ENCODE peak calls at places on chromosomes 3 and 15, in six cellular contexts. One of them, this sample, is unnamed.

GRCh38 chr3:172256101-172256687 is 192.1 kb downstream of the GHSR start:
- DNase-seq in BE2C: no peak
- DNase-seq in activated B cell treated with CpG ODN at 0.5 μM for 24 hours: no peak
- DNase-seq in AG04450: no peak
- DNase-seq in esophagus squamous epithelium: no peak
- DNase-seq in GM12865: no peak
- DNase-seq in this sample: no peak

GRCh38 chr3:131526801-131527347 is 24.1 kb upstream of the MRPL3 start:
- DNase-seq in GM12865: peak
- DNase-seq in AG04450: no peak
- DNase-seq in esophagus squamous epithelium: no peak
- DNase-seq in BE2C: peak
- DNase-seq in activated B cell treated with CpG ODN at 0.5 μM for 24 hours: no peak
- DNase-seq in this sample: peak

GRCh38 chr3:15305366-15305844 is 27.0 kb downstream of the SH3BP5 start:
- DNase-seq in BE2C: peak
- DNase-seq in AG04450: no peak
- DNase-seq in GM12865: no peak
- DNase-seq in activated B cell treated with CpG ODN at 0.5 μM for 24 hours: no peak
- DNase-seq in esophagus squamous epithelium: no peak
- DNase-seq in this sample: no peak

GRCh38 chr3:52685285-52685704 is 418 bp downstream of the PBRM1 start:
- DNase-seq in AG04450: no peak
- DNase-seq in GM12865: peak
- DNase-seq in activated B cell treated with CpG ODN at 0.5 μM for 24 hours: peak
- DNase-seq in BE2C: peak
- DNase-seq in esophagus squamous epithelium: no peak
- DNase-seq in this sample: peak

GRCh38 chr3:50316657-50317242 is 5.8 kb downstream of the HYAL2 start:
- DNase-seq in AG04450: no peak
- DNase-seq in BE2C: no peak
- DNase-seq in activated B cell treated with CpG ODN at 0.5 μM for 24 hours: no peak
- DNase-seq in GM12865: peak
- DNase-seq in esophagus squamous epithelium: no peak
- DNase-seq in this sample: no peak

GRCh38 chr15:42955518-42955917 is 34.9 kb upstream of the TTBK2 start:
- DNase-seq in GM12865: no peak
- DNase-seq in BE2C: no peak
- DNase-seq in esophagus squamous epithelium: no peak
- DNase-seq in AG04450: peak
- DNase-seq in activated B cell treated with CpG ODN at 0.5 μM for 24 hours: no peak
- DNase-seq in this sample: no peak

GRCh38 chr15:65816441-65816840 is 24.3 kb upstream of the DENND4A start:
- DNase-seq in AG04450: no peak
- DNase-seq in BE2C: no peak
- DNase-seq in esophagus squamous epithelium: no peak
- DNase-seq in activated B cell treated with CpG ODN at 0.5 μM for 24 hours: no peak
- DNase-seq in GM12865: no peak
- DNase-seq in this sample: no peak

GRCh38 chr3:24294150-24294549 is 200.5 kb downstream of the THRB start:
- DNase-seq in BE2C: no peak
- DNase-seq in esophagus squamous epithelium: no peak
- DNase-seq in activated B cell treated with CpG ODN at 0.5 μM for 24 hours: no peak
- DNase-seq in AG04450: no peak
- DNase-seq in GM12865: no peak
- DNase-seq in this sample: no peak

GRCh38 chr15:26352909-26353308 is 420.0 kb downstream of the GABRB3 start:
- DNase-seq in BE2C: no peak
- DNase-seq in esophagus squamous epithelium: no peak
- DNase-seq in activated B cell treated with CpG ODN at 0.5 μM for 24 hours: no peak
- DNase-seq in AG04450: no peak
- DNase-seq in GM12865: no peak
- DNase-seq in this sample: no peak

GRCh38 chr3:105606052-105606451 is 239.3 kb downstream of the ALCAM start:
- DNase-seq in activated B cell treated with CpG ODN at 0.5 μM for 24 hours: no peak
- DNase-seq in AG04450: peak
- DNase-seq in esophagus squamous epithelium: no peak
- DNase-seq in GM12865: no peak
- DNase-seq in BE2C: no peak
- DNase-seq in this sample: no peak

GRCh38 chr3:49020335-49021212 is 1.3 kb upstream of the NDUFAF3 start:
- DNase-seq in esophagus squamous epithelium: no peak
- DNase-seq in BE2C: no peak
- DNase-seq in activated B cell treated with CpG ODN at 0.5 μM for 24 hours: no peak
- DNase-seq in GM12865: peak
- DNase-seq in AG04450: no peak
- DNase-seq in this sample: no peak

GRCh38 chr3:32951410-32951811 is at the start of gene CCR4:
- DNase-seq in GM12865: peak
- DNase-seq in BE2C: no peak
- DNase-seq in AG04450: no peak
- DNase-seq in esophagus squamous epithelium: no peak
- DNase-seq in activated B cell treated with CpG ODN at 0.5 μM for 24 hours: no peak
- DNase-seq in this sample: no peak

GRCh38 chr3:103517013-103517412 is 1082.2 kb downstream of the ZPLD1 start:
- DNase-seq in BE2C: no peak
- DNase-seq in GM12865: no peak
- DNase-seq in activated B cell treated with CpG ODN at 0.5 μM for 24 hours: no peak
- DNase-seq in esophagus squamous epithelium: no peak
- DNase-seq in AG04450: no peak
- DNase-seq in this sample: no peak

GRCh38 chr3:73558399-73559075 is 66.2 kb downstream of the PDZRN3 start:
- DNase-seq in activated B cell treated with CpG ODN at 0.5 μM for 24 hours: no peak
- DNase-seq in BE2C: peak
- DNase-seq in AG04450: no peak
- DNase-seq in esophagus squamous epithelium: no peak
- DNase-seq in GM12865: no peak
- DNase-seq in this sample: no peak

GRCh38 chr3:122458992-122459391 is 43.1 kb upstream of the WDR5B start:
- DNase-seq in AG04450: peak
- DNase-seq in BE2C: no peak
- DNase-seq in GM12865: peak
- DNase-seq in activated B cell treated with CpG ODN at 0.5 μM for 24 hours: no peak
- DNase-seq in esophagus squamous epithelium: no peak
- DNase-seq in this sample: no peak
- TF ChIP-seq CTCF in AG04450: peak
- TF ChIP-seq CTCF in BE2C: peak
- TF ChIP-seq CTCF in GM12865: peak
- TF ChIP-seq CTCF in activated B cell treated with CpG ODN at 0.5 μM for 24 hours: no peak
- TF ChIP-seq CTCF in esophagus squamous epithelium: no peak
- TF ChIP-seq CTCF in this sample: peak

GRCh38 chr3:56799251-56799882 is 2.4 kb downstream of the ARHGEF3 start:
- DNase-seq in BE2C: no peak
- DNase-seq in AG04450: no peak
- DNase-seq in GM12865: peak
- DNase-seq in activated B cell treated with CpG ODN at 0.5 μM for 24 hours: no peak
- DNase-seq in esophagus squamous epithelium: no peak
- DNase-seq in this sample: no peak
- TF ChIP-seq CTCF in BE2C: peak
- TF ChIP-seq CTCF in AG04450: peak
- TF ChIP-seq CTCF in GM12865: peak
- TF ChIP-seq CTCF in activated B cell treated with CpG ODN at 0.5 μM for 24 hours: peak
- TF ChIP-seq CTCF in esophagus squamous epithelium: peak
- TF ChIP-seq CTCF in this sample: peak

GRCh38 chr15:51283026-51283425 is 55.4 kb downstream of the CYP19A1 start:
- DNase-seq in activated B cell treated with CpG ODN at 0.5 μM for 24 hours: no peak
- DNase-seq in AG04450: no peak
- DNase-seq in esophagus squamous epithelium: no peak
- DNase-seq in GM12865: peak
- DNase-seq in BE2C: no peak
- DNase-seq in this sample: no peak
- TF ChIP-seq CTCF in activated B cell treated with CpG ODN at 0.5 μM for 24 hours: no peak
- TF ChIP-seq CTCF in AG04450: no peak
- TF ChIP-seq CTCF in esophagus squamous epithelium: no peak
- TF ChIP-seq CTCF in GM12865: peak
- TF ChIP-seq CTCF in BE2C: no peak
- TF ChIP-seq CTCF in this sample: no peak

GRCh38 chr15:101016581-101016980 is 97.4 kb downstream of the LRRK1 start:
- DNase-seq in AG04450: no peak
- DNase-seq in GM12865: no peak
- DNase-seq in activated B cell treated with CpG ODN at 0.5 μM for 24 hours: no peak
- DNase-seq in esophagus squamous epithelium: no peak
- DNase-seq in BE2C: no peak
- DNase-seq in this sample: no peak

GRCh38 chr15:101014921-101015841 is 96.0 kb downstream of the LRRK1 start:
- DNase-seq in esophagus squamous epithelium: no peak
- DNase-seq in AG04450: no peak
- DNase-seq in GM12865: peak
- DNase-seq in BE2C: peak
- DNase-seq in activated B cell treated with CpG ODN at 0.5 μM for 24 hours: peak
- DNase-seq in this sample: peak

GRCh38 chr15:101019351-101019750 is 100.2 kb downstream of the LRRK1 start:
- DNase-seq in AG04450: no peak
- DNase-seq in BE2C: no peak
- DNase-seq in GM12865: no peak
- DNase-seq in activated B cell treated with CpG ODN at 0.5 μM for 24 hours: no peak
- DNase-seq in esophagus squamous epithelium: no peak
- DNase-seq in this sample: peak

GRCh38 chr15:101017935-101018849 is 99.0 kb downstream of the LRRK1 start:
- DNase-seq in AG04450: no peak
- DNase-seq in GM12865: no peak
- DNase-seq in BE2C: no peak
- DNase-seq in esophagus squamous epithelium: no peak
- DNase-seq in activated B cell treated with CpG ODN at 0.5 μM for 24 hours: no peak
- DNase-seq in this sample: peak

DNA sequence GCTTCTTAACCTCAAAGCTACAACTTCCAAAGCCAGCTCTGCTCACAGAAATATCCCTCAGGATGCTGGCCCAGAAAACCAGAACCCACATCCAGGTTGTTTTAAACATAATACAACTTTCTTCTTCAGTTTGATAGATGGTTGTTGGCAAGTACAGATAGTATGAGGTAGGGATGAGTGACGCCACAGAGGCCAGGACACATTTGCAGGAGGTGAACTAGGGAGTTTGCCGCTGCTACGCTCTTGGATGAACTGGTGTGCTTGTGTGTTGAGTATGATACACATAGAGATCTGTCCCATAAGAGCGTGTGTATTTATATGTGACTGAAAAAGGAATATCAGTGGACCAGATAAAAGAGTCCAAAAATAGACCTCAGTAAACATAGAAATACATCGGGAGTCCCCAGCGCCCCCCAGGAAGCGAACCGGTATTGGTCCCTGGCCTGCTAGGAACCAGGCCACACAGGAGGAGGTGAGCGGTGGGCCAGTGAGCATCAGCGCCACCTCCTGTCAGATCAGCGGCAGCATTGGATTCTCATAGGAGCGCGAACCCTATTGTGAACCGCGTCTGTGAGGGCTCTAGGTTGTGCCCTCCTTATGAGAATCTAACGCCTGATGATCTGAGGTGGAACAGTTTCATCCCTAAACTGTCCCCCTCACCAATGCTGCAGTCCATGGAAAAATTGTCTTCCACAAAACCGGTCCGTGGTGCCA is 98.0 kb downstream of the LRRK1 start:
- DNase-seq in activated B cell treated with CpG ODN at 0.5 μM for 24 hours: no peak
- DNase-seq in BE2C: peak
- DNase-seq in AG04450: no peak
- DNase-seq in esophagus squamous epithelium: no peak
- DNase-seq in GM12865: no peak
- DNase-seq in this sample: peak
- TF ChIP-seq CTCF in activated B cell treated with CpG ODN at 0.5 μM for 24 hours: no peak
- TF ChIP-seq CTCF in BE2C: peak
- TF ChIP-seq CTCF in AG04450: no peak
- TF ChIP-seq CTCF in esophagus squamous epithelium: no peak
- TF ChIP-seq CTCF in GM12865: no peak
- TF ChIP-seq CTCF in this sample: peak

GRCh38 chr3:147387550-147388394 is 18.6 kb downstream of the ZIC4 start:
- DNase-seq in esophagus squamous epithelium: no peak
- DNase-seq in BE2C: no peak
- DNase-seq in activated B cell treated with CpG ODN at 0.5 μM for 24 hours: no peak
- DNase-seq in AG04450: no peak
- DNase-seq in GM12865: no peak
- DNase-seq in this sample: no peak

GRCh38 chr3:147383617-147384016 is 22.7 kb downstream of the ZIC4 start:
- DNase-seq in AG04450: no peak
- DNase-seq in GM12865: peak
- DNase-seq in BE2C: no peak
- DNase-seq in esophagus squamous epithelium: no peak
- DNase-seq in activated B cell treated with CpG ODN at 0.5 μM for 24 hours: no peak
- DNase-seq in this sample: no peak

GRCh38 chr3:147385059-147386012 is 21.0 kb downstream of the ZIC4 start:
- DNase-seq in BE2C: no peak
- DNase-seq in AG04450: no peak
- DNase-seq in GM12865: no peak
- DNase-seq in esophagus squamous epithelium: no peak
- DNase-seq in activated B cell treated with CpG ODN at 0.5 μM for 24 hours: no peak
- DNase-seq in this sample: no peak

GRCh38 chr3:147381610-147382009 is 24.7 kb downstream of the ZIC4 start:
- DNase-seq in BE2C: no peak
- DNase-seq in AG04450: no peak
- DNase-seq in esophagus squamous epithelium: no peak
- DNase-seq in GM12865: no peak
- DNase-seq in activated B cell treated with CpG ODN at 0.5 μM for 24 hours: no peak
- DNase-seq in this sample: no peak

GRCh38 chr3:147384210-147385058 is 21.9 kb downstream of the ZIC4 start:
- DNase-seq in GM12865: no peak
- DNase-seq in esophagus squamous epithelium: no peak
- DNase-seq in AG04450: no peak
- DNase-seq in activated B cell treated with CpG ODN at 0.5 μM for 24 hours: no peak
- DNase-seq in BE2C: peak
- DNase-seq in this sample: no peak
- TF ChIP-seq CTCF in GM12865: peak
- TF ChIP-seq CTCF in esophagus squamous epithelium: no peak
- TF ChIP-seq CTCF in AG04450: no peak
- TF ChIP-seq CTCF in activated B cell treated with CpG ODN at 0.5 μM for 24 hours: no peak
- TF ChIP-seq CTCF in BE2C: peak
- TF ChIP-seq CTCF in this sample: peak

GRCh38 chr3:81433675-81434074 is 327.8 kb downstream of the GBE1 start:
- DNase-seq in AG04450: no peak
- DNase-seq in GM12865: no peak
- DNase-seq in BE2C: no peak
- DNase-seq in activated B cell treated with CpG ODN at 0.5 μM for 24 hours: no peak
- DNase-seq in esophagus squamous epithelium: no peak
- DNase-seq in this sample: no peak
- TF ChIP-seq CTCF in AG04450: no peak
- TF ChIP-seq CTCF in GM12865: no peak
- TF ChIP-seq CTCF in BE2C: no peak
- TF ChIP-seq CTCF in activated B cell treated with CpG ODN at 0.5 μM for 24 hours: no peak
- TF ChIP-seq CTCF in esophagus squamous epithelium: no peak
- TF ChIP-seq CTCF in this sample: no peak

GRCh38 chr3:133573054-133573628 is 345 bp upstream of the CDV3 start:
- DNase-seq in BE2C: peak
- DNase-seq in AG04450: peak
- DNase-seq in GM12865: peak
- DNase-seq in esophagus squamous epithelium: no peak
- DNase-seq in activated B cell treated with CpG ODN at 0.5 μM for 24 hours: peak
- DNase-seq in this sample: peak
- TF ChIP-seq CTCF in BE2C: peak
- TF ChIP-seq CTCF in AG04450: peak
- TF ChIP-seq CTCF in GM12865: peak
- TF ChIP-seq CTCF in esophagus squamous epithelium: no peak
- TF ChIP-seq CTCF in activated B cell treated with CpG ODN at 0.5 μM for 24 hours: no peak
- TF ChIP-seq CTCF in this sample: peak

This sample was measured in type B pancreatic cell.